ENCODE peak calls at places on chromosomes 1 and 21, in seven cellular contexts. C is breast epithelium; F is dorsolateral prefrontal cortex; H is fibroblast of lung; V is CD4-positive, alpha-beta T cell; Z is Panc1; W is heart left ventricle. L is an unnamed sample.

GRCh38 chr1:38973659-38974437 is 17.2 kb upstream of the AKIRIN1 start:
- DNase-seq in F (no peak), C (no peak), V (no peak), H (no peak), Z (no peak), W (peak), L (no peak)

GRCh38 chr1:103146143-103146542 is 37.8 kb upstream of the COL11A1 start:
- DNase-seq in V (no peak), Z (no peak), C (no peak), H (peak), W (no peak), F (no peak), L (no peak)

GRCh38 chr1:16088996-16089395 is 15.5 kb upstream of the FAM131C start:
- DNase-seq in H (peak), C (no peak), Z (no peak), V (no peak), F (no peak), W (no peak), L (no peak)

GRCh38 chr1:50110656-50111055 is 1.9 kb downstream of the ELAVL4 start:
- DNase-seq in C (no peak), V (no peak), Z (no peak), F (no peak), H (no peak), W (no peak), L (no peak)

GRCh38 chr1:185811062-185811709 is 77.0 kb downstream of the HMCN1 start:
- DNase-seq in F (no peak), W (no peak), H (no peak), V (no peak), C (no peak), Z (no peak), L (no peak)

GRCh38 chr21:32055305-32055704 is 182.5 kb downstream of the HUNK start:
- DNase-seq in F (no peak), W (no peak), C (no peak), H (no peak), V (no peak), Z (no peak), L (no peak)

GRCh38 chr1:181318858-181319235 is 164.5 kb upstream of the CACNA1E start:
- DNase-seq in H (peak), F (no peak), Z (no peak), V (no peak), C (no peak), W (no peak), L (no peak)

GRCh38 chr1:199684686-199685273 is 342.7 kb upstream of the NR5A2 start:
- DNase-seq in F (no peak), H (peak), C (no peak), Z (peak), V (no peak), W (no peak), L (no peak)

GRCh38 chr1:191065346-191065745 is 587.7 kb upstream of the BRINP3 start:
- DNase-seq in W (no peak), V (no peak), F (no peak), Z (no peak), C (no peak), H (no peak), L (no peak)

GRCh38 chr21:42569732-42570301 is 56.2 kb downstream of the SLC37A1 start:
- DNase-seq in H (no peak), W (peak), C (peak), Z (no peak), V (peak), F (peak), L (no peak)

GRCh38 chr1:201169203-201169602 is 14.9 kb upstream of the TMEM9 start:
- DNase-seq in V (no peak), W (no peak), C (no peak), Z (no peak), H (no peak), F (no peak), L (no peak)

GRCh38 chr1:77282187-77282865 is 507 bp downstream of the AK5 start:
- DNase-seq in H (peak), C (no peak), F (peak), V (peak), Z (no peak), W (no peak), L (no peak)

GRCh38 chr1:28173151-28173979 is 3.1 kb downstream of the PTAFR start:
- DNase-seq in W (no peak), F (peak), Z (no peak), V (no peak), C (no peak), H (peak), L (peak)

GRCh38 chr1:215860833-215861232 is 293.7 kb downstream of the KCTD3 start:
- DNase-seq in C (no peak), H (no peak), W (no peak), V (no peak), Z (no peak), F (no peak), L (no peak)

GRCh38 chr1:6157528-6158174 is 22.5 kb downstream of the CHD5 start:
- DNase-seq in C (no peak), H (peak), W (no peak), F (peak), Z (peak), V (no peak), L (peak)

GRCh38 chr1:201582261-201582951 is 43.5 kb downstream of the NAV1 start:
- DNase-seq in Z (no peak), W (peak), H (peak), C (no peak), V (no peak), F (no peak), L (no peak)

GRCh38 chr1:27148591-27148990 is 6.3 kb downstream of the SLC9A1 start:
- DNase-seq in W (no peak), F (no peak), V (no peak), H (no peak), Z (no peak), C (no peak), L (no peak)
- H3K27ac ChIP-seq in W (peak), F (no peak), V (no peak), H (no peak), Z (no peak), C (peak), L (no peak)

GRCh38 chr1:53509775-53510174 is 50.6 kb downstream of the DMRTB1 start:
- DNase-seq in H (no peak), V (no peak), W (no peak), F (no peak), Z (no peak), C (no peak), L (no peak)
- H3K27ac ChIP-seq in H (no peak), V (no peak), W (no peak), F (no peak), Z (no peak), C (peak), L (no peak)

GRCh38 chr1:67816506-67816905 is 16.8 kb downstream of the GNG12 start:
- DNase-seq in V (no peak), F (no peak), C (no peak), Z (no peak), W (no peak), H (no peak), L (no peak)
- H3K27ac ChIP-seq in V (no peak), F (no peak), C (peak), Z (no peak), W (no peak), H (no peak), L (no peak)

GRCh38 chr21:45032977-45033705 is 41.2 kb upstream of the ADARB1 start:
- DNase-seq in W (no peak), Z (no peak), V (no peak), F (peak), H (no peak), C (no peak), L (no peak)
- H3K27ac ChIP-seq in W (peak), Z (no peak), V (no peak), F (no peak), H (peak), C (peak), L (no peak)

DNA sequence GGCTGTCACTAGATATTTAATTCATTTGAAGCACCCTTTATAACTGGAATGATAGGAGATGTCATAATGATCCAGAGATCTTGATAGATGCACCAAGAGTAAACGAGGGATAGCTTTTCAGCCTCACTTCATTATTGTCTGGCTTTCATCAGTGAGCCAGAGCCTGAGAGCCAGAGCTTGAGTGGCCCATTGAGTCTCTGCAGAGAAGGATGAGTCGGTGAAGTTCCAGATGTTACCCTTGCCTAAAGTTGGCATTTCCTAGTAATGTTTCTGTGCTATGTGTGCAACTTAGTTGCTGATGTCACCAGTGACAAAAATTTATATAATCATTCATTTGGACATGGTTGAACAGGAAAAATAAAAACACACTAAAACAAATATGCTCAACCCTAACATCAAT is 11.6 kb upstream of the NTMT2 start:
- DNase-seq in F (no peak), H (no peak), V (no peak), W (no peak), Z (no peak), C (no peak), L (no peak)
- H3K27ac ChIP-seq in F (no peak), H (no peak), V (no peak), W (no peak), Z (no peak), C (peak), L (no peak)

GRCh38 chr21:37198989-37199924 is 67.9 kb downstream of the VPS26C start:
- DNase-seq in C (no peak), W (no peak), F (no peak), Z (peak), V (no peak), H (peak), L (no peak)
- H3K27ac ChIP-seq in C (peak), W (no peak), F (no peak), Z (peak), V (no peak), H (no peak), L (no peak)

DNA sequence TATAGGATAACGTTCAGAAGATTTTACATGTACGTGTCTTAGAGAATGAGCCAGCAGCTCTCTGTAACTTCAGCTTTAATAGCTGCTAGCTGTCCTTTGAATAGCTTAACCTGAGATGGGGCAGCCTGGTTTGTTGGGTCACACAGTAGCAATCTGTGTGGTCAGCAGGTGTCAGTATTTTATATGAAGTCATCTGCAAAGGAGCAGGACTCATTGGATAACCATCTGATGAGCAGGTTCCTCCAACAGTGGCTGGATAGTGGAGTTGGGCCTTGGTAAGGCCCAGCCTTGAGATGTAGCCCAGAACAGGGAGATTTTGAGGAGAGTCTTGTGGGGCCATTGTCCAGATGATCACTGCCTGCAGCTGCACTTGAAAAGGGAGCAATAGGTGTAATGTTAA is 6.4 kb downstream of the GSTM5 start:
- DNase-seq in Z (no peak), V (no peak), C (no peak), H (peak), F (no peak), W (no peak), L (no peak)
- H3K27ac ChIP-seq in Z (no peak), V (no peak), C (no peak), H (no peak), F (no peak), W (no peak), L (no peak)

GRCh38 chr1:234941711-234942320 is 186.8 kb downstream of the TOMM20 start:
- DNase-seq in W (no peak), C (no peak), H (peak), F (no peak), Z (no peak), V (no peak), L (no peak)

GRCh38 chr1:234936631-234937389 is 191.8 kb downstream of the TOMM20 start:
- DNase-seq in F (no peak), H (no peak), C (no peak), Z (no peak), V (no peak), W (no peak), L (no peak)

GRCh38 chr1:234938114-234938513 is 190.5 kb downstream of the TOMM20 start:
- DNase-seq in C (no peak), Z (no peak), W (no peak), H (no peak), V (no peak), F (no peak), L (no peak)

GRCh38 chr1:234940841-234941240 is 187.8 kb downstream of the TOMM20 start:
- DNase-seq in Z (no peak), C (no peak), F (no peak), V (no peak), W (no peak), H (no peak), L (no peak)

DNA sequence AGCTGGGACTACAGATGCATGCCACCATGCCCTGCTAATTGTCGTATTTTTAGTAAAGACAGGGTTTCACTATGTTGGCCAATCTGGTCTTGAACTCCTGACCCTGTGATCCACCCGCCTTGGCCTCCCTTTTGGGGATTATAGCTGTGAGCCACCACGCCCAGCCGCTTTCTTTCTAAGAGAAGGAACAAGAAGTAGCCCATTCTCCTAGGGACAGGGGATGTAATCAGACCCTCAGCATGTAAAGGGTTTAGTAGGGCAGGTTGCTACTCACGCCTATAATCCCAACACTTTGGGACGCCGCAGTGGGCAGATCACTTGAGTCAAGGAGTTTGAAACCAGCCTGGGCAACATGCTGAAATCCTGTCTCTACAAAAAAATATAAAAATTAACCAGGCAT is 189.7 kb downstream of the TOMM20 start:
- DNase-seq in W (no peak), V (no peak), H (no peak), C (no peak), F (no peak), Z (no peak), L (no peak)
- H3K27ac ChIP-seq in W (no peak), V (no peak), H (no peak), C (no peak), F (no peak), Z (peak), L (no peak)

DNA sequence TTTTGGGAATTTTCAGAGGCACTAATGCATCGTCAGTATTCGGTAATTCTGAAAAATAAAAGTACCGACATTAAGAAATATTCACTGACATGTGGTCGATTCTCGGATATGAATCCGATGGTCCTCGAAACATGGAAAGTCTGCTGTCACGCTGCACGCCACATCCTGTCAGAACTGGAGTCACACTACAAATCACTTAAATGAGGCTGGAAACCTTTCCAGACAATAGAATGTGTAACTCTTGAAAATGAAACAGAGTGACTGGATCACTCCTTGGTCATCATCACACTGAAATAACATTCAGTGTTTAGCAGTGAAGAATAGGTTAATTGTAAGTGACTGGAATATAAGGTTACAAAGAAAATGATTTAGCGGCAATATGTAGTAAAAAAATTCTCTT is 620.1 kb upstream of the ADAMTS5 start:
- DNase-seq in Z (no peak), V (no peak), C (no peak), F (no peak), H (no peak), W (no peak), L (no peak)
- H3K27ac ChIP-seq in Z (no peak), V (no peak), C (no peak), F (no peak), H (peak), W (no peak), L (no peak)

DNA sequence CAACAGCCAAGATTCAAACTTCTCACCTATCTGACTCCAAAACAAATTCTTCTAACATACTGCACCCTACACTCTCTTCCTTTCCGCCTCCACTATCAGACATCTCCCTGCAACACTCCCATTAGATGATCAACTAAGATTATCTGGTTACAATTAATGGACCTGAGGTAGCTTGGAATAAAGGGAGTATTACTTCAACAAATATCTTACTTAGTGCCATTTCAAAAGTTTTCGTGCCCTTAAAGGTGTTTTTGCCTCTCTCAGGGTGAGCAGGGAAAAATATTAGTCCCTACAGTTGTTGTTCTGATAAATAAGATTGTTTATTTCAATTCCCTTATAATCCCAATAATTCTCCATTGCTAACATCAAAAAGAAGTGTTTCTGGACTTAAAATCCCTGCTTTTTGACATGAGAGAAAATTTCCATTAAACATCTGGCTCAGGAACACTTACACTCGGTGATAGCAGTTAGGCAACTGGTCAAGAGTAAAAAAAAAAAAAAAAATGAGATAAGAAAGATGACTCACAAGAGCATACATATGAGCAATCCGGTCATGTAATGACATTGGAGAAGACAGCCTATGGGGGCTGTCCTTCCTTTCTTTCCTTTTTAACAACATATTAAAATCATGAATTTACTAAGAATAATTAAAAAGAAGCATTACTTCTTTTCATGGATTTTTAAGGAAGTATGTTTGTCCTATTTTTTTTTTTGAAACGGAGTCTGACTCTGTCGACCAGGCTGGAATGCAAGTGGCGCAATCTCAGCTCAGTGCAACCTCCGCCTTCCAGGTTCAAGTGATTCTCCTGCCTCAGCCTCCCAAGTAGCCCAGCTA is 7.6 kb downstream of the RSBN1 start:
- DNase-seq in F (no peak), Z (no peak), V (no peak), C (no peak), H (peak), W (no peak), L (no peak)
- H3K27ac ChIP-seq in F (no peak), Z (peak), V (no peak), C (no peak), H (peak), W (no peak), L (no peak)